ENCODE peak calls at places on chromosomes 6 and 20, in eight cellular contexts. V is GM12878, K is heart left ventricle, U is sigmoid colon, E is A549, Q is esophagus muscularis mucosa, P is endothelial cell of umbilical vein, Y is uterus. H is an unnamed sample.

GRCh38 chr20:17969884-17970409 is 1.1 kb downstream of the MGME1 start:
- DNase-seq in V (no peak), K (no peak), U (no peak), E (no peak), Q (no peak), P (peak; percentile 77), Y (no peak), H (peak; percentile 53)

GRCh38 chr20:47355489-47356219 is 845 bp downstream of the ZMYND8 start:
- DNase-seq in V (no peak), K (no peak), U (no peak), E (no peak), Q (no peak), P (peak; percentile 58), Y (no peak), H (no peak)

GRCh38 chr6:150695652-150696051 is 96.0 kb downstream of the PLEKHG1 start:
- DNase-seq in V (no peak), K (no peak), U (no peak), E (no peak), Q (no peak), P (no peak), Y (no peak), H (no peak)

GRCh38 chr6:149965191-149966020 is 1.7 kb downstream of the ULBP1 start:
- DNase-seq in V (no peak), K (no peak), U (no peak), E (no peak), Q (no peak), P (no peak), Y (no peak), H (no peak)

GRCh38 chr20:44255942-44256341 is 8.8 kb downstream of the GDAP1L1 start:
- DNase-seq in V (no peak), K (no peak), U (no peak), E (no peak), Q (no peak), P (no peak), Y (no peak), H (no peak)

GRCh38 chr20:24998631-24999445 is 6.3 kb upstream of the APMAP start:
- DNase-seq in V (no peak), K (peak; percentile 17), U (peak; percentile 53), E (no peak), Q (no peak), P (no peak), Y (no peak), H (no peak)

GRCh38 chr6:146990821-146991798 is 213.1 kb upstream of the STXBP5 start:
- DNase-seq in V (no peak), K (no peak), U (no peak), E (peak; percentile 82), Q (no peak), P (peak; percentile 62), Y (no peak), H (no peak)

GRCh38 chr20:25000268-25000801 is 7.8 kb upstream of the APMAP start:
- DNase-seq in V (no peak), K (peak; percentile 86), U (peak; percentile 91), E (peak; percentile 35), Q (no peak), P (peak; percentile 5), Y (peak; percentile 69), H (peak; percentile 57)

GRCh38 chr6:79498842-79499241 is 38.4 kb downstream of the LCA5 start:
- DNase-seq in V (no peak), K (no peak), U (no peak), E (no peak), Q (no peak), P (no peak), Y (no peak), H (no peak)

GRCh38 chr6:46174904-46175303 is 4.1 kb upstream of the ENPP5 start:
- DNase-seq in V (no peak), K (no peak), U (no peak), E (no peak), Q (no peak), P (no peak), Y (no peak), H (no peak)

GRCh38 chr20:34922654-34923381 is 32.8 kb downstream of the GSS start:
- DNase-seq in V (no peak), K (no peak), U (no peak), E (peak; percentile 60), Q (no peak), P (no peak), Y (no peak), H (peak; percentile 51)

GRCh38 chr6:157531169-157531985 is 150.4 kb downstream of the ZDHHC14 start:
- DNase-seq in V (no peak), K (no peak), U (no peak), E (no peak), Q (no peak), P (peak; percentile 77), Y (no peak), H (no peak)

GRCh38 chr6:166751051-166751595 is 124.1 kb upstream of the RPS6KA2 start:
- DNase-seq in V (no peak), K (no peak), U (no peak), E (no peak), Q (no peak), P (no peak), Y (no peak), H (no peak)

GRCh38 chr20:1274485-1275313 is 8.6 kb downstream of the SNPH start:
- DNase-seq in V (no peak), K (no peak), U (peak; percentile 26), E (no peak), Q (peak; percentile 64), P (no peak), Y (no peak), H (no peak)

GRCh38 chr6:15894973-15895858 is 232.4 kb upstream of the DTNBP1 start:
- DNase-seq in V (no peak), K (no peak), U (no peak), E (no peak), Q (no peak), P (no peak), Y (no peak), H (no peak)

GRCh38 chr20:33515569-33516216 is 25.8 kb downstream of the CBFA2T2 start:
- DNase-seq in V (no peak), K (no peak), U (no peak), E (peak; percentile 25), Q (no peak), P (no peak), Y (no peak), H (no peak)

GRCh38 chr6:77034161-77034560 is 429.1 kb downstream of the HTR1B start:
- DNase-seq in V (no peak), K (no peak), U (no peak), E (no peak), Q (no peak), P (peak; percentile 49), Y (no peak), H (peak; percentile 30)

GRCh38 chr6:2021713-2022125 is 223.7 kb downstream of the GMDS start:
- DNase-seq in V (no peak), K (peak; percentile 87), U (peak; percentile 67), E (no peak), Q (no peak), P (peak; percentile 48), Y (peak; percentile 20), H (no peak)

GRCh38 chr6:53151676-53152075 is 3.0 kb upstream of the GCM1 start:
- DNase-seq in V (no peak), K (no peak), U (no peak), E (peak; percentile 25), Q (no peak), P (no peak), Y (no peak), H (peak; percentile 36)

GRCh38 chr6:149889321-149889720 is 8.6 kb downstream of the RAET1E start:
- DNase-seq in V (no peak), K (no peak), U (no peak), E (peak; percentile 69), Q (no peak), P (no peak), Y (no peak), H (no peak)

GRCh38 chr6:102981631-102982030 is 1588.1 kb downstream of the GRIK2 start:
- DNase-seq in V (no peak), K (no peak), U (no peak), E (no peak), Q (no peak), P (no peak), Y (no peak), H (no peak)

GRCh38 chr20:2387180-2387577 is 6.5 kb downstream of the TGM6 start:
- DNase-seq in V (peak; percentile 21), K (no peak), U (no peak), E (peak; percentile 51), Q (no peak), P (peak; percentile 33), Y (no peak), H (peak; percentile 43)

GRCh38 chr6:35342258-35343091 is at the start of gene PPARD:
- DNase-seq in V (peak; percentile 71), K (peak; percentile 98), U (peak; percentile 99), E (peak; percentile 91), Q (peak; percentile 99), P (peak; percentile 97), Y (peak; percentile 99), H (peak; percentile 96)
- TF ChIP-seq POLR2A in V (peak; percentile 41), K (peak; percentile 87), U (peak; percentile 80), E (peak; percentile 33), Q (peak; percentile 72), P (peak; percentile 74), Y (peak; percentile 98), H (peak; percentile 77)

GRCh38 chr6:5457983-5458683 is 196.8 kb downstream of the FARS2 start:
- DNase-seq in V (no peak), K (peak; percentile 42), U (no peak), E (no peak), Q (no peak), P (no peak), Y (no peak), H (no peak)
- TF ChIP-seq POLR2A in V (no peak), K (no peak), U (no peak), E (no peak), Q (no peak), P (no peak), Y (no peak), H (no peak)

DNA sequence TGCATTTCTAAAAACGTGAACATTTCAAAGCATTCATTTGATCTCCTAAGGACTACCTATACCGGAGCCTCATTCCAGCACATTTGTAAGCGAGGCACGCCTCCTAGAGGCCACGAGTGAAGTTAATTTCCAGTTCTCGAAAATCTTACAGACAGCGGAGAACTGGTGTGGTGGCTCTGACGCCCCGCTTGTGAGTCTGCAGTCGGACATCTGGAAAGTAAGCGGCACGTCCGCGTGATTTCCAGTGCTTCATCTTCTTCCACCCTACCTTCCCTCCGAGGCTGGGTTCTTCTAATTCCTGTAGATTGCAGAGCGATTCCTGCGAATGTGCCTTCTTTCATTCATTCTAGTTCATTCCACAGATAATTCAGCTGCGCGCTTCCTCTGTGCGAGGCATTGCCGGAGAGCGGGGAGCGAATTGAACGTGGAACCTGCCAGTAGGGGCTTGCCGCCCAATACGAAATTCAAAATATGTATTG is 810 bp upstream of the PRIM2 start:
- DNase-seq in V (peak; percentile 83), K (peak; percentile 84), U (peak; percentile 91), E (peak; percentile 90), Q (no peak), P (peak; percentile 94), Y (peak; percentile 85), H (peak; percentile 74)
- TF ChIP-seq POLR2A in V (peak; percentile 59), K (no peak), U (peak; percentile 13), E (peak; percentile 18), Q (no peak), P (no peak), Y (peak; percentile 15), H (peak; percentile 32)

DNA sequence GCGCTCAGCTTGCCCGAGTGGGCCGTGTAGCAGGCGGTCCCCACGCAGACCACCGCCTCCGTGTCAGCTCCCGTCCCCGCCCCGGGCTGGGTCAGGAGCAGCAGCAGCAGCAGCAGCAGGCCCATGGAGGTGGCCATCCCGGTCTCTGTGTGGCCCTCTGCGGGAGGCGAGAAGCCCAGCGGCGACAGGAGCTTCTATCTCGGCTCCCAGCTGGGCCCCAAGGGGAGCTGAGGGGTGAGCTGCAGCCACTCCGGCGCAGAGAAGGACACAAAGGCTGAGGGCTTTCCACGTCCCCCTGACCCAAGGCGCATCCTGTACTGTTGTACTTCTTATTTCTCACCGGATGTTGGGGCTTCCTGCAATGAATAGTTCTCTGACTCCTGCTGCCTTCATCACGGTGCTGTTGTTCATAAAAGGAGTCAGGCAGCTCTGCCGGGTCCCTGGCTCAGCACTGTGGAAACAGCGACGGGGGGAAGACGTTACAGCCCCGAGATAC is at the start of gene CD93:
- DNase-seq in V (no peak), K (peak; percentile 64), U (no peak), E (no peak), Q (no peak), P (peak; percentile 95), Y (no peak), H (no peak)
- TF ChIP-seq POLR2A in V (no peak), K (no peak), U (peak; percentile 9), E (no peak), Q (no peak), P (peak; percentile 68), Y (peak; percentile 26), H (no peak)